ENCODE peak calls at places on chromosomes 3 and 15, in nine cellular contexts. One of them, this sample, is unnamed.

GRCh38 chr15:44598892-44599291 is 61.9 kb downstream of the EIF3J start:
- DNase-seq in hepatocyte: no peak
- DNase-seq in BE2C: no peak
- DNase-seq in CD4-positive, alpha-beta T cell: no peak
- DNase-seq in mesothelial cell of epicardium: no peak
- DNase-seq in GM20000: no peak
- DNase-seq in pancreas: no peak
- DNase-seq in fibroblast of pulmonary artery: peak
- DNase-seq in H9: no peak
- DNase-seq in this sample: no peak

GRCh38 chr3:169846458-169847193 is 23.1 kb downstream of the LRRC31 start:
- DNase-seq in fibroblast of pulmonary artery: peak
- DNase-seq in H9: no peak
- DNase-seq in mesothelial cell of epicardium: no peak
- DNase-seq in pancreas: no peak
- DNase-seq in CD4-positive, alpha-beta T cell: no peak
- DNase-seq in hepatocyte: no peak
- DNase-seq in BE2C: no peak
- DNase-seq in GM20000: peak
- DNase-seq in this sample: no peak

GRCh38 chr15:65846120-65846519 is 23.2 kb upstream of the RAB11A start:
- DNase-seq in pancreas: no peak
- DNase-seq in mesothelial cell of epicardium: no peak
- DNase-seq in hepatocyte: no peak
- DNase-seq in BE2C: no peak
- DNase-seq in GM20000: no peak
- DNase-seq in fibroblast of pulmonary artery: no peak
- DNase-seq in H9: no peak
- DNase-seq in CD4-positive, alpha-beta T cell: no peak
- DNase-seq in this sample: no peak

GRCh38 chr3:33949074-33949473 is 150.6 kb downstream of the PDCD6IP start:
- DNase-seq in GM20000: no peak
- DNase-seq in BE2C: no peak
- DNase-seq in H9: no peak
- DNase-seq in mesothelial cell of epicardium: no peak
- DNase-seq in CD4-positive, alpha-beta T cell: no peak
- DNase-seq in fibroblast of pulmonary artery: no peak
- DNase-seq in pancreas: no peak
- DNase-seq in hepatocyte: no peak
- DNase-seq in this sample: no peak

GRCh38 chr3:154240235-154240634 is 84.1 kb downstream of the DHX36 start:
- DNase-seq in H9: no peak
- DNase-seq in mesothelial cell of epicardium: no peak
- DNase-seq in hepatocyte: no peak
- DNase-seq in GM20000: no peak
- DNase-seq in BE2C: no peak
- DNase-seq in pancreas: no peak
- DNase-seq in fibroblast of pulmonary artery: no peak
- DNase-seq in CD4-positive, alpha-beta T cell: no peak
- DNase-seq in this sample: no peak

GRCh38 chr15:81776961-81777360 is 268.9 kb downstream of the MEX3B start:
- DNase-seq in H9: no peak
- DNase-seq in BE2C: no peak
- DNase-seq in mesothelial cell of epicardium: no peak
- DNase-seq in fibroblast of pulmonary artery: no peak
- DNase-seq in hepatocyte: no peak
- DNase-seq in pancreas: no peak
- DNase-seq in GM20000: no peak
- DNase-seq in CD4-positive, alpha-beta T cell: no peak
- DNase-seq in this sample: no peak

GRCh38 chr15:48507416-48508065 is 138.0 kb downstream of the FBN1 start:
- DNase-seq in fibroblast of pulmonary artery: peak
- DNase-seq in hepatocyte: peak
- DNase-seq in mesothelial cell of epicardium: no peak
- DNase-seq in BE2C: peak
- DNase-seq in pancreas: no peak
- DNase-seq in CD4-positive, alpha-beta T cell: no peak
- DNase-seq in H9: peak
- DNase-seq in GM20000: peak
- DNase-seq in this sample: no peak

GRCh38 chr3:72888546-72889309 is 882 bp downstream of the GXYLT2 start:
- DNase-seq in CD4-positive, alpha-beta T cell: no peak
- DNase-seq in hepatocyte: no peak
- DNase-seq in BE2C: no peak
- DNase-seq in fibroblast of pulmonary artery: peak
- DNase-seq in GM20000: no peak
- DNase-seq in pancreas: no peak
- DNase-seq in H9: peak
- DNase-seq in mesothelial cell of epicardium: no peak
- DNase-seq in this sample: no peak

GRCh38 chr3:140505876-140506275 is 172.0 kb upstream of the TRIM42 start:
- DNase-seq in fibroblast of pulmonary artery: no peak
- DNase-seq in hepatocyte: no peak
- DNase-seq in H9: no peak
- DNase-seq in pancreas: no peak
- DNase-seq in CD4-positive, alpha-beta T cell: no peak
- DNase-seq in BE2C: no peak
- DNase-seq in GM20000: no peak
- DNase-seq in mesothelial cell of epicardium: no peak
- DNase-seq in this sample: no peak

GRCh38 chr3:151580592-151580991 is 119.7 kb upstream of the IGSF10 start:
- DNase-seq in CD4-positive, alpha-beta T cell: no peak
- DNase-seq in pancreas: no peak
- DNase-seq in mesothelial cell of epicardium: no peak
- DNase-seq in hepatocyte: peak
- DNase-seq in H9: no peak
- DNase-seq in BE2C: no peak
- DNase-seq in fibroblast of pulmonary artery: peak
- DNase-seq in GM20000: no peak
- DNase-seq in this sample: no peak

GRCh38 chr15:59002418-59002859 is 15.0 kb downstream of the RNF111 start:
- DNase-seq in GM20000: peak
- DNase-seq in pancreas: no peak
- DNase-seq in CD4-positive, alpha-beta T cell: no peak
- DNase-seq in BE2C: no peak
- DNase-seq in H9: no peak
- DNase-seq in fibroblast of pulmonary artery: no peak
- DNase-seq in hepatocyte: no peak
- DNase-seq in mesothelial cell of epicardium: no peak
- DNase-seq in this sample: no peak

GRCh38 chr15:64311566-64311965 is 44.4 kb downstream of the CSNK1G1 start:
- DNase-seq in fibroblast of pulmonary artery: no peak
- DNase-seq in BE2C: no peak
- DNase-seq in mesothelial cell of epicardium: no peak
- DNase-seq in CD4-positive, alpha-beta T cell: no peak
- DNase-seq in H9: no peak
- DNase-seq in hepatocyte: no peak
- DNase-seq in pancreas: no peak
- DNase-seq in GM20000: no peak
- DNase-seq in this sample: no peak

GRCh38 chr3:11091088-11091590 is 63.2 kb upstream of the HRH1 start:
- DNase-seq in GM20000: no peak
- DNase-seq in CD4-positive, alpha-beta T cell: no peak
- DNase-seq in BE2C: no peak
- DNase-seq in mesothelial cell of epicardium: no peak
- DNase-seq in pancreas: no peak
- DNase-seq in H9: no peak
- DNase-seq in fibroblast of pulmonary artery: peak
- DNase-seq in hepatocyte: no peak
- DNase-seq in this sample: no peak

GRCh38 chr3:94928921-94929320 is 866.1 kb downstream of the NSUN3 start:
- DNase-seq in BE2C: no peak
- DNase-seq in CD4-positive, alpha-beta T cell: no peak
- DNase-seq in mesothelial cell of epicardium: no peak
- DNase-seq in pancreas: no peak
- DNase-seq in H9: no peak
- DNase-seq in hepatocyte: peak
- DNase-seq in GM20000: no peak
- DNase-seq in fibroblast of pulmonary artery: peak
- DNase-seq in this sample: no peak

GRCh38 chr15:37134699-37135131 is 34.4 kb upstream of the MEIS2 start:
- DNase-seq in CD4-positive, alpha-beta T cell: no peak
- DNase-seq in fibroblast of pulmonary artery: peak
- DNase-seq in pancreas: no peak
- DNase-seq in hepatocyte: peak
- DNase-seq in BE2C: peak
- DNase-seq in GM20000: no peak
- DNase-seq in H9: no peak
- DNase-seq in mesothelial cell of epicardium: no peak
- DNase-seq in this sample: no peak

GRCh38 chr3:185327052-185327451 is 35.9 kb upstream of the MAP3K13 start:
- DNase-seq in hepatocyte: no peak
- DNase-seq in H9: no peak
- DNase-seq in fibroblast of pulmonary artery: no peak
- DNase-seq in BE2C: no peak
- DNase-seq in GM20000: no peak
- DNase-seq in CD4-positive, alpha-beta T cell: no peak
- DNase-seq in pancreas: no peak
- DNase-seq in mesothelial cell of epicardium: no peak
- DNase-seq in this sample: no peak

GRCh38 chr3:50473768-50474167 is 29.7 kb downstream of the CACNA2D2 start:
- DNase-seq in H9: no peak
- DNase-seq in BE2C: no peak
- DNase-seq in fibroblast of pulmonary artery: no peak
- DNase-seq in CD4-positive, alpha-beta T cell: no peak
- DNase-seq in hepatocyte: no peak
- DNase-seq in GM20000: no peak
- DNase-seq in pancreas: no peak
- DNase-seq in mesothelial cell of epicardium: no peak
- DNase-seq in this sample: no peak

GRCh38 chr3:129481783-129482332 is 41.8 kb downstream of the IFT122 start:
- DNase-seq in H9: no peak
- DNase-seq in BE2C: peak
- DNase-seq in hepatocyte: no peak
- DNase-seq in mesothelial cell of epicardium: no peak
- DNase-seq in GM20000: no peak
- DNase-seq in CD4-positive, alpha-beta T cell: peak
- DNase-seq in pancreas: no peak
- DNase-seq in fibroblast of pulmonary artery: peak
- DNase-seq in this sample: no peak

GRCh38 chr3:67461667-67462142 is 192.7 kb downstream of the SUCLG2 start:
- DNase-seq in BE2C: peak
- DNase-seq in fibroblast of pulmonary artery: peak
- DNase-seq in GM20000: no peak
- DNase-seq in hepatocyte: no peak
- DNase-seq in H9: no peak
- DNase-seq in CD4-positive, alpha-beta T cell: no peak
- DNase-seq in mesothelial cell of epicardium: no peak
- DNase-seq in pancreas: no peak
- DNase-seq in this sample: no peak

DNA sequence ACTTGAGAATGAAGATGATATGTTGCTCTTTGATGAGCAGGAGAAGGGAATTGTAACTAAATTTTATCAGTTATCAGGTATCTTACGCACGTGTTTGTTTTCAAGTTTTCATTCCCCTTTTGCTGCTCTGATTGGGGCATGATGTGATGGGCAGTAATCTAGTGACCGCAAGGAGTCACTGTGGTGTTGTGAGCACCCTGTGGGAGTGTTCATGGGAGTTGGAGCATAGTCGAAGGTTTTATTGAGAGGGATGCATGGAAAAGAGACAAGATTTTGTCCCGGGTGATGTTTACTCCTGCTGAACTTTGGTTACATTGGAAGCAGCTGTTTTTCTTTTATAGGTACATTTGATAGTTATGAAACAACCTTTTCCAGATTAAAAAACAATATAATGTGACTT is 2.1 kb downstream of the FAN1 start:
- DNase-seq in hepatocyte: no peak
- DNase-seq in BE2C: no peak
- DNase-seq in CD4-positive, alpha-beta T cell: no peak
- DNase-seq in pancreas: no peak
- DNase-seq in H9: no peak
- DNase-seq in mesothelial cell of epicardium: no peak
- DNase-seq in GM20000: no peak
- DNase-seq in fibroblast of pulmonary artery: no peak
- DNase-seq in this sample: no peak
- TF ChIP-seq CTCF in hepatocyte: peak
- TF ChIP-seq CTCF in BE2C: peak
- TF ChIP-seq CTCF in CD4-positive, alpha-beta T cell: no peak
- TF ChIP-seq CTCF in pancreas: no peak
- TF ChIP-seq CTCF in H9: peak
- TF ChIP-seq CTCF in mesothelial cell of epicardium: no peak
- TF ChIP-seq CTCF in GM20000: no peak
- TF ChIP-seq CTCF in fibroblast of pulmonary artery: peak
- TF ChIP-seq CTCF in this sample: no peak

GRCh38 chr3:40680685-40681657 is 156.2 kb downstream of the ZNF621 start:
- DNase-seq in CD4-positive, alpha-beta T cell: no peak
- DNase-seq in fibroblast of pulmonary artery: no peak
- DNase-seq in BE2C: no peak
- DNase-seq in GM20000: no peak
- DNase-seq in H9: no peak
- DNase-seq in pancreas: no peak
- DNase-seq in mesothelial cell of epicardium: no peak
- DNase-seq in hepatocyte: no peak
- DNase-seq in this sample: no peak
- TF ChIP-seq CTCF in CD4-positive, alpha-beta T cell: no peak
- TF ChIP-seq CTCF in fibroblast of pulmonary artery: no peak
- TF ChIP-seq CTCF in BE2C: no peak
- TF ChIP-seq CTCF in GM20000: no peak
- TF ChIP-seq CTCF in H9: no peak
- TF ChIP-seq CTCF in pancreas: no peak
- TF ChIP-seq CTCF in mesothelial cell of epicardium: no peak
- TF ChIP-seq CTCF in hepatocyte: no peak
- TF ChIP-seq CTCF in this sample: no peak

DNA sequence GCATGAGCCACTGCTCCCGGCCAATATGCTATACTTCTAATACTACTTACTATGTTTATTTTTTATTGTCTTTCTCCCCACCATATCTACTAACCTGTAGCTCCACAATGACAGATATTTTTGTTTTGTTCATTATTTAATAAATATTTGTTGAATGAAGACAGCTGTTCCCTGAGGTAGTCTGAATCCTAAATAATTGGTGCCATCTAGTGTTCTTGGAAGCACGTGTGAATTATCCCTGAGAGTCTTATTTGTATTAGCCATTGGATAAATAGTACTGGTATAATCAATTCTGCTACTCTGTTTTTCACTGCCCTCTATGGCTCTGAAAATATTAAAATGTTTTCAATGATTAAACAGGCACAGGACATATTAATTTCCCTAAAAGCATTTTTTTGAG is 5.6 kb upstream of the APPL1 start:
- DNase-seq in H9: no peak
- DNase-seq in fibroblast of pulmonary artery: peak
- DNase-seq in CD4-positive, alpha-beta T cell: no peak
- DNase-seq in BE2C: no peak
- DNase-seq in mesothelial cell of epicardium: no peak
- DNase-seq in hepatocyte: peak
- DNase-seq in pancreas: no peak
- DNase-seq in GM20000: no peak
- DNase-seq in this sample: no peak
- TF ChIP-seq CTCF in H9: peak
- TF ChIP-seq CTCF in fibroblast of pulmonary artery: peak
- TF ChIP-seq CTCF in CD4-positive, alpha-beta T cell: no peak
- TF ChIP-seq CTCF in BE2C: peak
- TF ChIP-seq CTCF in mesothelial cell of epicardium: no peak
- TF ChIP-seq CTCF in hepatocyte: peak
- TF ChIP-seq CTCF in pancreas: no peak
- TF ChIP-seq CTCF in GM20000: peak
- TF ChIP-seq CTCF in this sample: no peak

DNA sequence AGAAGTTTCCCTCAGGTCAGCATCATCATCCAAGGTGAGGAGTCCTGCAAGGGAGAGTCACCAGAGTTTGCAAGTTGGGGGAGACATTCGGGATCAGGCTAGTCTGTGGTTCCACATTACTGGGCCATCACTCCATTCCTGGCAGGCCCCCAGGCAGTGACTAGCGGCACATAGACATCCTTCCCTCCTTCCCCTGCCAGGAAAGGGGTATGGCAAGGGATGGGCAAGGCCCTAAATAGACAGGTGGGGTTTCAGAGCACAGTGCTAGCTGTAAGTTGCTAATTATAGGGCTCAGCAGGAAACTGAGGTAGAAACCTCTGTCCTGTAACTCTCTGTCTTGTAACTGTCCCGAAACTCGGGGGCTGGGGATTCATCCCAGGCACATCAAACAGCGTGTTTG is 215.2 kb upstream of the ROPN1 start:
- DNase-seq in H9: no peak
- DNase-seq in fibroblast of pulmonary artery: no peak
- DNase-seq in CD4-positive, alpha-beta T cell: no peak
- DNase-seq in GM20000: no peak
- DNase-seq in BE2C: no peak
- DNase-seq in pancreas: no peak
- DNase-seq in mesothelial cell of epicardium: no peak
- DNase-seq in hepatocyte: no peak
- DNase-seq in this sample: no peak
- TF ChIP-seq CTCF in H9: no peak
- TF ChIP-seq CTCF in fibroblast of pulmonary artery: no peak
- TF ChIP-seq CTCF in CD4-positive, alpha-beta T cell: no peak
- TF ChIP-seq CTCF in GM20000: no peak
- TF ChIP-seq CTCF in BE2C: no peak
- TF ChIP-seq CTCF in pancreas: no peak
- TF ChIP-seq CTCF in mesothelial cell of epicardium: no peak
- TF ChIP-seq CTCF in hepatocyte: no peak
- TF ChIP-seq CTCF in this sample: no peak

This sample was measured in omental fat pad.